ENCODE peak calls at places on chromosomes 3 and 15, in five cellular contexts. W, F, A, D and C are unnamed samples.

GRCh38 chr15:52208306-52208946 is 17.2 kb upstream of the GNB5 start:
- DNase-seq in D (peak), F (no peak), A (peak), W (peak), C (peak)

GRCh38 chr3:157388976-157389375 is 47.7 kb upstream of the PTX3 start:
- DNase-seq in F (no peak), W (peak), A (no peak), D (no peak), C (no peak)

GRCh38 chr3:72259755-72260589 is 475.0 kb upstream of the PROK2 start:
- DNase-seq in D (no peak), A (no peak), F (no peak), W (no peak), C (no peak)

GRCh38 chr3:71488391-71488809 is 95.1 kb downstream of the FOXP1 start:
- DNase-seq in W (peak), F (no peak), A (no peak), D (no peak), C (no peak)

GRCh38 chr15:45719490-45719889 is 84.7 kb downstream of the SQOR start:
- DNase-seq in A (no peak), F (no peak), W (no peak), D (no peak), C (no peak)

GRCh38 chr3:112293368-112294321 is at the start of gene SLC9C1:
- DNase-seq in W (peak), D (peak), A (peak), F (peak), C (peak)

GRCh38 chr15:83248151-83248851 is 36.2 kb downstream of the BNC1 start:
- DNase-seq in W (peak), A (peak), F (peak), D (peak), C (peak)

GRCh38 chr3:50651875-50652529 is 22.7 kb upstream of the DOCK3 start:
- DNase-seq in D (no peak), F (no peak), A (no peak), W (no peak), C (peak)

GRCh38 chr15:87268675-87269074 is 987.9 kb downstream of the NTRK3 start:
- DNase-seq in F (no peak), A (no peak), W (no peak), D (no peak), C (no peak)

GRCh38 chr15:52370010-52370409 is 74.4 kb upstream of the MYO5C start:
- DNase-seq in A (no peak), W (no peak), F (no peak), D (no peak), C (no peak)

GRCh38 chr15:77032647-77033416 is 37.9 kb downstream of the PSTPIP1 start:
- DNase-seq in D (no peak), A (no peak), W (no peak), F (no peak), C (no peak)

GRCh38 chr3:159919873-159920272 is 68.8 kb upstream of the IL12A start:
- DNase-seq in W (no peak), F (no peak), D (no peak), A (no peak), C (no peak)

GRCh38 chr3:117692416-117692995 is 982.9 kb downstream of the TUSC7 start:
- DNase-seq in A (no peak), F (no peak), D (no peak), W (peak), C (no peak)

GRCh38 chr15:52021128-52021671 is 2.2 kb downstream of the MAPK6 start:
- DNase-seq in D (peak), F (no peak), A (peak), W (peak), C (peak)

GRCh38 chr15:69305204-69305931 is 6.7 kb downstream of the PAQR5 start:
- DNase-seq in D (peak), W (peak), F (no peak), A (peak), C (peak)

GRCh38 chr3:1091276-1091675 is 1.5 kb upstream of the CNTN6 start:
- DNase-seq in A (no peak), D (no peak), W (no peak), F (no peak), C (no peak)

GRCh38 chr15:54119056-54119455 is 140.8 kb downstream of the UNC13C start:
- DNase-seq in D (no peak), F (no peak), W (no peak), A (no peak), C (no peak)

GRCh38 chr3:39277893-39278615 is 1.8 kb downstream of the CX3CR1 start:
- DNase-seq in W (no peak), A (no peak), D (no peak), F (no peak), C (no peak)

GRCh38 chr3:45067486-45067885 is 41.4 kb downstream of the CLEC3B start:
- DNase-seq in A (no peak), F (no peak), W (no peak), D (no peak), C (no peak)

GRCh38 chr15:64847016-64847415 is 5.3 kb downstream of the PLEKHO2 start:
- DNase-seq in F (no peak), W (no peak), A (no peak), D (no peak), C (no peak)

GRCh38 chr15:40927497-40928346 is 1.4 kb upstream of the DLL4 start:
- DNase-seq in F (no peak), D (peak), W (no peak), A (no peak), C (peak)

GRCh38 chr15:99753066-99753465 is 19.8 kb upstream of the LYSMD4 start:
- DNase-seq in A (no peak), W (no peak), D (no peak), F (no peak), C (no peak)

GRCh38 chr3:188941103-188941502 is 230.7 kb upstream of the TPRG1 start:
- DNase-seq in F (no peak), A (no peak), D (no peak), W (no peak), C (peak)

GRCh38 chr3:148697311-148698189 is at the start of gene AGTR1:
- DNase-seq in F (no peak), W (no peak), D (no peak), A (peak), C (no peak)
- TF ChIP-seq POLR2A in F (no peak), W (no peak), D (no peak), A (peak), C (no peak)

DNA sequence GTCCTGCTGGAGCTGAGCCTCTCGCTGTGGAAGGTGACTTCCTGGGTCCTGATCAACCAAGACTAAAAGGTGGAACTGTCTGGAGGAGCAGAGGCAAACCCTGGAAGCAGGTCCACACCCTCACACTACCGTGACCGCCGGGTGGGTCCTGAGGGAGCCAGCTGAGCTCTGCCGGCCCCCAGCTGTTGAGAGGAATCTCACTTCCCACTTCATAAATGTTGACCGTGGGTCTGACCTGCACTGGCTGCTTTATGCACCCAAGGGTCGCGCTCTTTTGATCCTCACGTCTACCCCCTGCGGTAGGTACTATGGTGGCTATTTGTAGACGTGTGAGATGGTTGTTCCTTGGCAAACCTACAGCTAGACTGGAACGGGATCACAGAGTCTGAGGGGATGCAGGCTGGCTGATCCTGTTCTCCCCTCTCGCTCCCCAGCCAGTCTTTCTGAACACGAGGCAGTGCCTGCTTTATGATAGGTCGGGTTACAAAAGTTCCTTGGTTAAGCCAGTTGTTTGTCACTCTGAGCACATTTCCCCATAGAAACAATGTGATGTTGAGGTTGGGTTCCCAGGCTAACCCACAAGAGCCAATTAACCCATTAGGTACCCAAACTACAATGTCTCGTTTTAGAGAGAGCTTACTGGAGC is 113.0 kb upstream of the ETV5 start:
- DNase-seq in D (no peak), W (no peak), F (no peak), A (no peak), C (no peak)
- TF ChIP-seq CTCF in D (no peak), W (no peak), F (no peak), A (no peak), C (no peak)

GRCh38 chr3:190323241-190323617 is 983 bp upstream of the CLDN1 start:
- DNase-seq in W (no peak), F (no peak), D (no peak), A (no peak), C (no peak)
- TF ChIP-seq MAX in W (no peak), F (no peak), D (no peak), A (no peak), C (no peak)

GRCh38 chr3:169146112-169146665 is 517.3 kb downstream of the MECOM start:
- DNase-seq in A (peak), W (peak), F (no peak), D (peak), C (peak)
- TF ChIP-seq POLR2A in A (no peak), W (peak), F (no peak), D (peak), C (no peak)

GRCh38 chr15:66130496-66131014 is 123.0 kb downstream of the MEGF11 start:
- DNase-seq in F (no peak), W (no peak), D (no peak), A (no peak), C (no peak)
- TF ChIP-seq CTCF in F (no peak), W (no peak), D (no peak), A (no peak), C (no peak)